ENCODE peak calls at places on chromosomes 6 and 20, in four cellular contexts. One of them, this sample, is unnamed.

GRCh38 chr20:45506398-45506797 is 9.0 kb downstream of the SPINT3 start:
- DNase-seq in astrocyte of the spinal cord: no peak
- DNase-seq in CD8-positive, alpha-beta T cell: no peak
- DNase-seq in cardiac fibroblast: no peak
- DNase-seq in this sample: no peak

GRCh38 chr6:27238010-27238983 is 9.2 kb upstream of the PRSS16 start:
- DNase-seq in cardiac fibroblast: peak; percentile 30
- DNase-seq in CD8-positive, alpha-beta T cell: no peak
- DNase-seq in astrocyte of the spinal cord: no peak
- DNase-seq in this sample: peak; percentile 33

GRCh38 chr6:36095497-36096391 is 34.6 kb upstream of the MAPK13 start:
- DNase-seq in astrocyte of the spinal cord: no peak
- DNase-seq in cardiac fibroblast: no peak
- DNase-seq in CD8-positive, alpha-beta T cell: no peak
- DNase-seq in this sample: no peak

GRCh38 chr6:124676033-124676432 is 286.2 kb upstream of the RNF217 start:
- DNase-seq in astrocyte of the spinal cord: peak; percentile 65
- DNase-seq in CD8-positive, alpha-beta T cell: no peak
- DNase-seq in cardiac fibroblast: peak; percentile 25
- DNase-seq in this sample: peak; percentile 74

GRCh38 chr20:45496166-45496565 is 19.3 kb downstream of the SPINT3 start:
- DNase-seq in astrocyte of the spinal cord: no peak
- DNase-seq in cardiac fibroblast: no peak
- DNase-seq in CD8-positive, alpha-beta T cell: no peak
- DNase-seq in this sample: no peak

GRCh38 chr6:13614926-13615801 is at the start of gene NOL7:
- DNase-seq in cardiac fibroblast: peak; percentile 99
- DNase-seq in CD8-positive, alpha-beta T cell: peak; percentile 99
- DNase-seq in astrocyte of the spinal cord: peak; percentile 98
- DNase-seq in this sample: peak; percentile 91

GRCh38 chr6:31586596-31586995 is 519 bp downstream of the LST1 start:
- DNase-seq in CD8-positive, alpha-beta T cell: peak; percentile 45
- DNase-seq in astrocyte of the spinal cord: no peak
- DNase-seq in cardiac fibroblast: no peak
- DNase-seq in this sample: no peak

GRCh38 chr6:142735182-142735581 is 209.8 kb downstream of the HIVEP2 start:
- DNase-seq in CD8-positive, alpha-beta T cell: no peak
- DNase-seq in astrocyte of the spinal cord: no peak
- DNase-seq in cardiac fibroblast: peak; percentile 14
- DNase-seq in this sample: no peak

GRCh38 chr6:69774740-69775350 is 22.0 kb downstream of the LMBRD1 start:
- DNase-seq in CD8-positive, alpha-beta T cell: no peak
- DNase-seq in cardiac fibroblast: no peak
- DNase-seq in astrocyte of the spinal cord: no peak
- DNase-seq in this sample: no peak

GRCh38 chr20:49339123-49339522 is 61.3 kb upstream of the ZNFX1 start:
- DNase-seq in astrocyte of the spinal cord: no peak
- DNase-seq in cardiac fibroblast: no peak
- DNase-seq in CD8-positive, alpha-beta T cell: no peak
- DNase-seq in this sample: no peak

GRCh38 chr6:32204268-32204715 is 11.8 kb upstream of the GPSM3 start:
- DNase-seq in cardiac fibroblast: no peak
- DNase-seq in CD8-positive, alpha-beta T cell: no peak
- DNase-seq in astrocyte of the spinal cord: no peak
- DNase-seq in this sample: no peak

GRCh38 chr6:160810238-160810637 is 108.2 kb downstream of the PLG start:
- DNase-seq in astrocyte of the spinal cord: no peak
- DNase-seq in cardiac fibroblast: no peak
- DNase-seq in CD8-positive, alpha-beta T cell: no peak
- DNase-seq in this sample: peak; percentile 97

GRCh38 chr6:109000289-109000688 is 94.4 kb downstream of the SESN1 start:
- DNase-seq in astrocyte of the spinal cord: no peak
- DNase-seq in cardiac fibroblast: no peak
- DNase-seq in CD8-positive, alpha-beta T cell: no peak
- DNase-seq in this sample: no peak

GRCh38 chr6:132130530-132131298 is 179.5 kb upstream of the CCN2 start:
- DNase-seq in astrocyte of the spinal cord: peak; percentile 86
- DNase-seq in CD8-positive, alpha-beta T cell: no peak
- DNase-seq in cardiac fibroblast: peak; percentile 89
- DNase-seq in this sample: no peak

GRCh38 chr20:23630392-23630849 is 7.3 kb downstream of the CST3 start:
- DNase-seq in CD8-positive, alpha-beta T cell: no peak
- DNase-seq in cardiac fibroblast: no peak
- DNase-seq in astrocyte of the spinal cord: no peak
- DNase-seq in this sample: no peak

GRCh38 chr20:31496761-31497295 is 17.4 kb upstream of the HM13 start:
- DNase-seq in cardiac fibroblast: peak; percentile 77
- DNase-seq in astrocyte of the spinal cord: no peak
- DNase-seq in CD8-positive, alpha-beta T cell: no peak
- DNase-seq in this sample: no peak

GRCh38 chr6:32379554-32379953 is 7.9 kb upstream of the TSBP1 start:
- DNase-seq in cardiac fibroblast: no peak
- DNase-seq in CD8-positive, alpha-beta T cell: no peak
- DNase-seq in astrocyte of the spinal cord: no peak
- DNase-seq in this sample: no peak

GRCh38 chr20:42604998-42605970 is 584.4 kb downstream of the PTPRT start:
- DNase-seq in CD8-positive, alpha-beta T cell: no peak
- DNase-seq in astrocyte of the spinal cord: no peak
- DNase-seq in cardiac fibroblast: no peak
- DNase-seq in this sample: peak; percentile 7

GRCh38 chr6:112224088-112224487 is 30.3 kb downstream of the LAMA4 start:
- DNase-seq in cardiac fibroblast: no peak
- DNase-seq in CD8-positive, alpha-beta T cell: no peak
- DNase-seq in astrocyte of the spinal cord: no peak
- DNase-seq in this sample: no peak

GRCh38 chr6:71248306-71248705 is 40.3 kb upstream of the OGFRL1 start:
- DNase-seq in cardiac fibroblast: peak; percentile 54
- DNase-seq in CD8-positive, alpha-beta T cell: no peak
- DNase-seq in astrocyte of the spinal cord: peak; percentile 70
- DNase-seq in this sample: peak; percentile 75

GRCh38 chr6:17865243-17865642 is 122.2 kb downstream of the KIF13A start:
- DNase-seq in cardiac fibroblast: no peak
- DNase-seq in astrocyte of the spinal cord: no peak
- DNase-seq in CD8-positive, alpha-beta T cell: no peak
- DNase-seq in this sample: peak; percentile 99

GRCh38 chr6:151240861-151241642 is 1.3 kb downstream of the AKAP12 start:
- DNase-seq in astrocyte of the spinal cord: peak; percentile 83
- DNase-seq in CD8-positive, alpha-beta T cell: no peak
- DNase-seq in cardiac fibroblast: peak; percentile 82
- DNase-seq in this sample: peak; percentile 58

GRCh38 chr20:12056836-12057235 is 139.1 kb downstream of the BTBD3 start:
- DNase-seq in cardiac fibroblast: peak; percentile 20
- DNase-seq in astrocyte of the spinal cord: no peak
- DNase-seq in CD8-positive, alpha-beta T cell: no peak
- DNase-seq in this sample: no peak

GRCh38 chr6:134175532-134176282 is 123.3 kb upstream of the SLC2A12 start:
- DNase-seq in cardiac fibroblast: peak; percentile 88
- DNase-seq in CD8-positive, alpha-beta T cell: peak; percentile 52
- DNase-seq in astrocyte of the spinal cord: peak; percentile 86
- DNase-seq in this sample: peak; percentile 51

GRCh38 chr20:14055127-14055742 is 59.9 kb downstream of the MACROD2 start:
- DNase-seq in CD8-positive, alpha-beta T cell: no peak
- DNase-seq in cardiac fibroblast: peak; percentile 78
- DNase-seq in astrocyte of the spinal cord: peak; percentile 75
- DNase-seq in this sample: peak; percentile 66

GRCh38 chr6:3750324-3751018 is 1.0 kb downstream of the PXDC1 start:
- DNase-seq in cardiac fibroblast: peak; percentile 79
- DNase-seq in CD8-positive, alpha-beta T cell: no peak
- DNase-seq in astrocyte of the spinal cord: peak; percentile 82
- DNase-seq in this sample: peak; percentile 46

GRCh38 chr6:102204336-102204735 is 810.8 kb downstream of the GRIK2 start:
- DNase-seq in astrocyte of the spinal cord: no peak
- DNase-seq in CD8-positive, alpha-beta T cell: no peak
- DNase-seq in cardiac fibroblast: no peak
- DNase-seq in this sample: peak; percentile 20

GRCh38 chr20:57748601-57749130 is 38.9 kb upstream of the PMEPA1 start:
- DNase-seq in astrocyte of the spinal cord: peak; percentile 73
- DNase-seq in cardiac fibroblast: peak; percentile 62
- DNase-seq in CD8-positive, alpha-beta T cell: peak; percentile 32
- DNase-seq in this sample: peak; percentile 87

GRCh38 chr20:45098096-45098773 is 2.7 kb downstream of the KCNS1 start:
- DNase-seq in cardiac fibroblast: peak; percentile 48
- DNase-seq in CD8-positive, alpha-beta T cell: no peak
- DNase-seq in astrocyte of the spinal cord: peak; percentile 14
- DNase-seq in this sample: peak; percentile 39

GRCh38 chr6:47456536-47456975 is 21.0 kb upstream of the CD2AP start:
- DNase-seq in astrocyte of the spinal cord: no peak
- DNase-seq in CD8-positive, alpha-beta T cell: no peak
- DNase-seq in cardiac fibroblast: no peak
- DNase-seq in this sample: no peak

GRCh38 chr20:61927193-61927825 is 138.4 kb downstream of the TAF4 start:
- DNase-seq in cardiac fibroblast: no peak
- DNase-seq in CD8-positive, alpha-beta T cell: no peak
- DNase-seq in astrocyte of the spinal cord: no peak
- DNase-seq in this sample: no peak

GRCh38 chr6:168093071-168093505 is 14.1 kb upstream of the FRMD1 start:
- DNase-seq in cardiac fibroblast: no peak
- DNase-seq in astrocyte of the spinal cord: no peak
- DNase-seq in CD8-positive, alpha-beta T cell: no peak
- DNase-seq in this sample: no peak

DNA sequence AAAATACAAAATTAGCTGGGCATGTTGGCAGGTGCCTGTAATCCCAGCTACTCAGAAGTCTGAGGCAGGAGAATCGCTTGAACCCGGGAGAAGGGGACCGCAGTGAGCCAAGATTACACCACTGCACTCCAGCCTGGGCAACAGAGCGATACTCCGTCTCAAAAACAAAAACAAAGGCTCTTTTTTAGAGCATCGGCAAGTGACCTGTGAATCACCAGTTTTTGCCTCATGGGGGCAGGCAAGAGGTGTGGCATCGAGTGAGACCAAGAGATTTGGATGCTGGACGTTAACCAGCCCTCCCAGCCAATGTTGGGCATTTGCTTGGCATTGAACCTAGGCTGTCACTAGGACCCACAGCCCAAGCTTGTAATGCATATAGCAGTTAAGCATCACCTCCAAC is 14.6 kb upstream of the CDK5RAP1 start:
- DNase-seq in cardiac fibroblast: peak; percentile 73
- DNase-seq in astrocyte of the spinal cord: peak; percentile 38
- DNase-seq in CD8-positive, alpha-beta T cell: no peak
- DNase-seq in this sample: peak; percentile 33
- TF ChIP-seq CTCF in cardiac fibroblast: peak; percentile 58
- TF ChIP-seq CTCF in astrocyte of the spinal cord: peak; percentile 60
- TF ChIP-seq CTCF in CD8-positive, alpha-beta T cell: peak; percentile 23
- TF ChIP-seq CTCF in this sample: peak; percentile 47

GRCh38 chr6:54846243-54846856 is at the start of gene FAM83B:
- DNase-seq in astrocyte of the spinal cord: no peak
- DNase-seq in CD8-positive, alpha-beta T cell: no peak
- DNase-seq in cardiac fibroblast: peak; percentile 2
- DNase-seq in this sample: peak; percentile 96
- H3K4me3 ChIP-seq in astrocyte of the spinal cord: peak within 1 kb of the TSS; percentile 40
- H3K4me3 ChIP-seq in CD8-positive, alpha-beta T cell: no peak within 1 kb of the TSS
- H3K4me3 ChIP-seq in cardiac fibroblast: peak within 1 kb of the TSS; percentile 43
- H3K4me3 ChIP-seq in this sample: peak within 1 kb of the TSS; percentile 74

GRCh38 chr6:90691823-90692222 is 105.0 kb upstream of the MAP3K7 start:
- DNase-seq in CD8-positive, alpha-beta T cell: no peak
- DNase-seq in cardiac fibroblast: no peak
- DNase-seq in astrocyte of the spinal cord: no peak
- DNase-seq in this sample: peak; percentile 22
- TF ChIP-seq CTCF in CD8-positive, alpha-beta T cell: no peak
- TF ChIP-seq CTCF in cardiac fibroblast: no peak
- TF ChIP-seq CTCF in astrocyte of the spinal cord: no peak
- TF ChIP-seq CTCF in this sample: peak; percentile 45

DNA sequence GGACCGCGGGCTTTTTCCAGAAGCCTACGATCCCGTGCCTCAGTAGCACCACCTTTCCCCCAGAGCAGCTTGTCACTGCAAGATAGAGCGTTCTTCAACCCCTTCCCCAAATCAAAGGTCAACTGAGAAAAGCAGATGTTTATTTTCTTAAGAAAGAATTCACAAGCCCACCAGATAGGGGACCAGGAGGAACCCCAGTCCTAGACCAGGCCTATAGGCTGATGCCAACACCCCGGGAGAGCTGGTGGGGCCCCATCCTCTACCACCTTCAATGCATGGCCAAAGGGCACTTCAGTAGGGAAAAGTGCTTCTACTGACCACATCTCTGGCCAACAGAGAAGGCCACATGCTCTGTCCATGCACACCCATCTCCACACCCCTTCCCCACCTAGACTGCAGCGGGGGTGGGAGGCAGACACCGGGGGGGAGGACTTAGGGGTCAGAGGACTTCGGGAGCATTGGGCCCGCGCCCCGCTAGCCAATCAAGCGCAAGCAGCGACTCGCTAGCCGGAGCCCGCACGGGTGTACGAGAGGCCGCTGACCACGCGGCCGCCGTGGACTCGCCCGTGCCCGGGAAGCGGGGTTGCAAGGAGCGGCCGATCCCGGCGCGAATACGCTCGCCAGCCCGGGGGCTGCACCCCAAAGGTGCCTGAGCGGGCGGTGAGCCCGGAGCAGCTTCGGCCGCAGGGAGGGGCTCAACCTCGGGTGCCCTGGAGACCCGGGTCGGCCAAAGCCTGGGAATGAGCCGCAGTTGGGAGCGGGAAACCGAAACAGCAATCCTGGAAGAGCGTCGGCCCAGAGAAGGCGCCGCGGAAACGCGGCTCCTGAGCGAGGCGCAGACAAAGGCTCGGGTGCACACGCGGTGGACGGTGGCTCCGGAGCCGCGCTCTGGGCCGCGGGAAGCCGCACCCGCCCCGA is 2.8 kb downstream of the PDE10A start:
- DNase-seq in CD8-positive, alpha-beta T cell: no peak
- DNase-seq in cardiac fibroblast: peak; percentile 42
- DNase-seq in astrocyte of the spinal cord: no peak
- DNase-seq in this sample: no peak
- H3K4me3 ChIP-seq in CD8-positive, alpha-beta T cell: no peak overlapping the region
- H3K4me3 ChIP-seq in cardiac fibroblast: peak overlapping the region; percentile 97
- H3K4me3 ChIP-seq in astrocyte of the spinal cord: peak overlapping the region; percentile 39
- H3K4me3 ChIP-seq in this sample: no peak overlapping the region

GRCh38 chr20:60137657-60138245 is 179.5 kb downstream of the CDH26 start:
- DNase-seq in CD8-positive, alpha-beta T cell: no peak
- DNase-seq in astrocyte of the spinal cord: peak; percentile 24
- DNase-seq in cardiac fibroblast: no peak
- DNase-seq in this sample: peak; percentile 50
- TF ChIP-seq CTCF in CD8-positive, alpha-beta T cell: no peak
- TF ChIP-seq CTCF in astrocyte of the spinal cord: peak; percentile 48
- TF ChIP-seq CTCF in cardiac fibroblast: peak; percentile 42
- TF ChIP-seq CTCF in this sample: peak; percentile 55

GRCh38 chr20:17541996-17542395 is 10.8 kb upstream of the BFSP1 start:
- DNase-seq in CD8-positive, alpha-beta T cell: no peak
- DNase-seq in cardiac fibroblast: peak; percentile 24
- DNase-seq in astrocyte of the spinal cord: peak; percentile 77
- DNase-seq in this sample: peak; percentile 87
- H3K4me3 ChIP-seq in CD8-positive, alpha-beta T cell: no peak overlapping the region
- H3K4me3 ChIP-seq in cardiac fibroblast: no peak overlapping the region
- H3K4me3 ChIP-seq in astrocyte of the spinal cord: no peak overlapping the region
- H3K4me3 ChIP-seq in this sample: no peak overlapping the region

This sample was measured in bronchial epithelial cell.